ENCODE peak calls at places on chromosomes 6 and 20, in seven cellular contexts. W is A549; T is RWPE1; O is epithelial cell of esophagus; Y is CD4-positive, alpha-beta T cell; C is GM20000; K is astrocyte. G is an unnamed sample.

GRCh38 chr6:132060591-132060990 is 109.4 kb upstream of the CCN2 start:
- DNase-seq in W (no peak), O (peak; percentile 75), C (no peak), Y (no peak), K (peak; percentile 90), T (peak; percentile 24), G (peak; percentile 30)

GRCh38 chr6:13526718-13527668 is 39.6 kb upstream of the GFOD1 start:
- DNase-seq in T (peak; percentile 18), Y (peak; percentile 6), C (peak; percentile 45), K (peak; percentile 6), W (no peak), O (peak; percentile 55), G (peak; percentile 35)

GRCh38 chr6:16737389-16737788 is 23.9 kb downstream of the ATXN1 start:
- DNase-seq in C (no peak), W (no peak), K (peak; percentile 71), Y (no peak), O (peak; percentile 31), T (no peak), G (no peak)

GRCh38 chr6:157235600-157236039 is 87.7 kb downstream of the TMEM242 start:
- DNase-seq in Y (peak; percentile 53), W (peak; percentile 60), T (peak; percentile 20), K (peak; percentile 34), O (peak; percentile 56), C (peak; percentile 67), G (no peak)

GRCh38 chr20:32609371-32609773 is 24.2 kb upstream of the NOL4L start:
- DNase-seq in Y (no peak), O (no peak), K (no peak), C (no peak), W (no peak), T (no peak), G (no peak)

GRCh38 chr6:41455818-41456217 is 90.4 kb upstream of the FOXP4 start:
- DNase-seq in T (no peak), Y (no peak), W (no peak), C (no peak), K (no peak), O (no peak), G (no peak)

GRCh38 chr6:35203680-35204079 is 10.1 kb upstream of the SCUBE3 start:
- DNase-seq in Y (no peak), O (no peak), K (no peak), T (no peak), W (no peak), C (no peak), G (no peak)

GRCh38 chr6:53718597-53719460 is 53.3 kb upstream of the KLHL31 start:
- DNase-seq in T (peak; percentile 59), K (peak; percentile 53), W (peak; percentile 46), O (peak; percentile 78), Y (no peak), C (peak; percentile 78), G (peak; percentile 80)

GRCh38 chr6:38955876-38956275 is 92.7 kb upstream of the GLP1R start:
- DNase-seq in K (no peak), W (no peak), Y (no peak), O (no peak), C (no peak), T (no peak), G (peak; percentile 72)

DNA sequence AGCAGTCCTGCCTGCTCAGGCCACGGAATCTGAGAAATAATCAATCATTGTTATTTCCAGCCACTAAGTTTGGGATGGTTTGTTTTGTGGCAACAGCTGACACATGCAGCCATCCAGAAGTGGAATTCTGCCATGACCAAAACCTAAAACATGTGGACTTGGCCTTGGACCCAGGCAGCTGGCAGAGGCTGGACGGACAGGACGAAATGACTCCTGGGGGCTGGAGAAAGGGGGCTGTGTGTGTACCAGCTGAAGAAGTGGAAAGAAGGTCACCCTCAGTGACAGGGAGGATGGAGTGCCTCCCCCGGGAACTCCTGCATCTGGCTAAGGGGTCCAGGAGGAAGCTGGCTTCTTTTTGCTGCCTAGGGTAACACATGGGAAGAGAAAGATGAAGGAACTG is 14.4 kb downstream of the SERPINB6 start:
- DNase-seq in O (no peak), W (no peak), K (no peak), Y (no peak), T (no peak), C (no peak), G (no peak)
- TF ChIP-seq CTCF in O (no peak), W (no peak), K (no peak), Y (no peak), T (no peak), C (no peak), G (no peak)

GRCh38 chr20:46545827-46546138 is 4.7 kb downstream of the OCSTAMP start:
- DNase-seq in O (no peak), Y (no peak), T (no peak), W (no peak), K (no peak), C (no peak), G (no peak)

GRCh38 chr20:46543959-46544358 is 6.5 kb downstream of the OCSTAMP start:
- DNase-seq in T (no peak), C (no peak), K (no peak), O (no peak), Y (no peak), W (no peak), G (no peak)

GRCh38 chr20:46546293-46546692 is 4.2 kb downstream of the OCSTAMP start:
- DNase-seq in O (no peak), T (no peak), Y (no peak), C (no peak), W (no peak), K (no peak), G (no peak)

GRCh38 chr20:46544576-46544975 is 5.9 kb downstream of the OCSTAMP start:
- DNase-seq in T (no peak), K (no peak), O (peak; percentile 22), Y (no peak), W (no peak), C (no peak), G (no peak)

DNA sequence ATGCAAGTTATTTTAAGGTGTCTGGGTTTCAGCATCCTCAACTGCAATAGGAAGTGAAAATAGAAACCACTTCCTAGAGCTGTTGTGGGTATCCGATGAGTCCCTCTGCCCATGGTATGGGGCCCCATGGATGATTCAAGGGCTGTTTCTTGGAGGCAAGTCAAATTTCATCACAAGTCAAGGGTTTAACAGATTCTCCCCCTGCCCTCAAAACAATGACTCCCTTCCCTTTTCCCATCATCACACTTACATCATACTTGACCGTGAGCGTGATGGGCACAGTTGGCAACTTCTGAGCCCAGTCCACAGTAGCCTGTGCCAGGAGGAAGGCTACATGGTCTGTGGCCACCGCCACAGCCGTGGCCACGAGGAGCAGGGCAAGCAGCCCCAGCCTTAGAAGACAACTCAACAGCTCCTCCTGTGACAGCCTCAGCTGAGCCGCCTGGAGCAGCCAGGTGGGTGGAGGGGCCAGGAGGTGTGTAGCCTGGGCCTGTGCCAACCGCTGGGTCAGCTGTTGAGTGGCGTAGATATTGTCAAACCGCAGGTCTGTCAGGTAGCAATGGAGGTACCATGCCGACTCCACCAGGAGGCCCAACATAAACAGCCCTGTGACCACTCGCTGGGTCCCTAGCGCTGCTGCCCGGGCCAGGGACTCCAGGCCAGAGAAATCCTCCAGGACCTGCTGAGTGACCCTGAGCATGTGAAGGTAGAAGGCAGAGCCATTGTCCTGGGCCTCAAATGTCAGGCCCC is 5.2 kb downstream of the OCSTAMP start:
- DNase-seq in K (no peak), W (no peak), T (no peak), C (peak; percentile 60), Y (no peak), O (peak; percentile 27), G (peak; percentile 6)
- TF ChIP-seq CTCF in K (no peak), W (no peak), T (no peak), C (no peak), Y (no peak), O (no peak), G (no peak)

GRCh38 chr20:44886276-44886671 is 769 bp downstream of the YWHAB start:
- DNase-seq in W (no peak), T (peak; percentile 56), C (no peak), O (no peak), K (no peak), Y (no peak), G (no peak)

GRCh38 chr20:44885392-44886275 is at the start of gene YWHAB:
- DNase-seq in K (peak; percentile 92), Y (peak; percentile 98), O (peak; percentile 99), T (peak; percentile 100), W (peak; percentile 93), C (peak; percentile 98), G (peak; percentile 98)

GRCh38 chr20:44887466-44887865 is 2.0 kb downstream of the YWHAB start:
- DNase-seq in Y (no peak), C (no peak), K (no peak), O (no peak), T (no peak), W (no peak), G (no peak)

GRCh38 chr20:44886828-44887227 is 1.3 kb downstream of the YWHAB start:
- DNase-seq in W (no peak), C (no peak), Y (no peak), O (no peak), T (no peak), K (no peak), G (no peak)

DNA sequence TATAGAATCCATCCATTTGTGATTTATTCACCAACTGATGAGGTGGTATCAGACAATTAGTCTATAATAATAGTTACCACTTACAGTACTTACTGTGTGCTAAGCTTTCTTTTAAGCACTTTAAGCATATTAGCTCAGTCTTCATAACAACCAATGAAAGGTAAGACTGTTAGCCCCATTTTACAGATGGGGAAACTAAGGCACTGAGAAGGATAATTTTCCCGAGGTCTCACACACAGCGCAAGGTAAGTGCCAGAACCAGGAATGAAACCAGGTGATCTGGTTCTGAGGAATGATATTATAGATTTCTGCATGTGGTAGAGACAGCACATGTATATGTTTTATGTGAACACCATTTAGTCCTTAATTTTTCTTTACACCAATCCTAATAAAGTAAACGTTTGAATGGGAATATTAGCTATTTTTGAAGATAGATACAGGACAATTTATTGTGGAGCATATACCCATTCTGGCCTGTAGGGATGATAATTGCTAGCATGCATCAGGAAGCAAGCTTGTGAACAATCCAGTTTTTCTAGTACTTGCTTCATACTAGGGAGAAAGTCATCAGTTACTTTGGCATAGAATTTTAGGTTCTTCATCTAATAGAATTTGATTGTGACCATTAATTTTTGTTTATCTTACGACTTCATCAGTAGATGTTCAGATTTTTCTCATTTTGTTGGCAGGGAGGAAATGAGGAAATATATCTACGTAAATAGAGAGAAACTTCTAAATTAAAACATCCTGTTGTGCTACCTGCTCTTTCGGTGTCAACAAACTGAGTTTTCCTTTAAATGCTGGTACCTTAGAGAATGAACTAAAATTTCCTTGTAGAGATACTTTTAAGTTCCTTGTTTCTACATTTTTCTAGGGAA is 3.0 kb downstream of the YWHAB start:
- DNase-seq in O (peak; percentile 84), Y (no peak), T (peak; percentile 78), C (no peak), K (no peak), W (peak; percentile 33), G (no peak)
- TF ChIP-seq CTCF in O (peak; percentile 60), Y (peak; percentile 21), T (peak; percentile 22), C (no peak), K (peak; percentile 30), W (no peak), G (peak; percentile 8)

GRCh38 chr20:46699651-46700359 is 9.6 kb upstream of the SLC2A10 start:
- DNase-seq in C (no peak), Y (no peak), O (peak; percentile 58), W (no peak), K (no peak), T (peak; percentile 68), G (peak; percentile 54)
- TF ChIP-seq CTCF in C (no peak), Y (peak; percentile 17), O (peak; percentile 83), W (peak; percentile 47), K (peak; percentile 69), T (peak; percentile 82), G (peak; percentile 72)

GRCh38 chr6:23414204-23414501 is 711.9 kb upstream of the NRSN1 start:
- DNase-seq in K (peak; percentile 86), O (peak; percentile 63), W (no peak), Y (no peak), C (peak; percentile 21), T (no peak), G (peak; percentile 35)
- TF ChIP-seq CTCF in K (peak; percentile 23), O (peak; percentile 47), W (no peak), Y (no peak), C (no peak), T (peak; percentile 15), G (peak; percentile 37)

G was measured in MCF 10A.